ENCODE peak calls at places on chromosomes 4 and X, in nine cellular contexts. One of them, this sample, is unnamed.

GRCh38 chr4:111070390-111070789 is 447.5 kb upstream of the PITX2 start:
- DNase-seq in H9: no peak
- DNase-seq in GM23248: peak; percentile 53
- DNase-seq in neuronal stem cell: no peak
- DNase-seq in endodermal cell: no peak
- DNase-seq in IMR-90: no peak
- DNase-seq in K562: no peak
- DNase-seq in adipocyte: peak; percentile 2
- DNase-seq in DND-41: no peak
- DNase-seq in this sample: no peak

GRCh38 chr4:162061214-162061613 is 102.6 kb downstream of the FSTL5 start:
- DNase-seq in H9: peak; percentile 34
- DNase-seq in GM23248: no peak
- DNase-seq in neuronal stem cell: peak; percentile 32
- DNase-seq in endodermal cell: peak; percentile 63
- DNase-seq in IMR-90: no peak
- DNase-seq in K562: no peak
- DNase-seq in adipocyte: peak; percentile 38
- DNase-seq in DND-41: no peak
- DNase-seq in this sample: no peak

GRCh38 chr4:8703857-8704495 is 111.4 kb downstream of the CPZ start:
- DNase-seq in H9: peak; percentile 12
- DNase-seq in GM23248: no peak
- DNase-seq in neuronal stem cell: no peak
- DNase-seq in endodermal cell: peak; percentile 41
- DNase-seq in IMR-90: no peak
- DNase-seq in K562: no peak
- DNase-seq in adipocyte: no peak
- DNase-seq in DND-41: no peak
- DNase-seq in this sample: peak; percentile 21

GRCh38 chrX:113747274-113747973 is 836.5 kb upstream of the HTR2C start:
- DNase-seq in H9: no peak
- DNase-seq in GM23248: no peak
- DNase-seq in neuronal stem cell: no peak
- DNase-seq in endodermal cell: no peak
- DNase-seq in IMR-90: no peak
- DNase-seq in K562: no peak
- DNase-seq in adipocyte: no peak
- DNase-seq in DND-41: no peak
- DNase-seq in this sample: no peak

GRCh38 chr4:87853108-87853507 is 20.3 kb downstream of the MEPE start:
- DNase-seq in H9: no peak
- DNase-seq in GM23248: peak; percentile 64
- DNase-seq in neuronal stem cell: peak; percentile 17
- DNase-seq in endodermal cell: no peak
- DNase-seq in IMR-90: peak; percentile 51
- DNase-seq in K562: no peak
- DNase-seq in adipocyte: peak; percentile 81
- DNase-seq in DND-41: no peak
- DNase-seq in this sample: no peak

GRCh38 chr4:71066737-71067716 is 73.6 kb downstream of the DCK start:
- DNase-seq in H9: no peak
- DNase-seq in GM23248: no peak
- DNase-seq in neuronal stem cell: no peak
- DNase-seq in endodermal cell: no peak
- DNase-seq in IMR-90: no peak
- DNase-seq in K562: no peak
- DNase-seq in adipocyte: no peak
- DNase-seq in DND-41: no peak
- DNase-seq in this sample: no peak

GRCh38 chr4:158768577-158769174 is at the start of gene FNIP2:
- DNase-seq in H9: peak; percentile 78
- DNase-seq in GM23248: peak; percentile 91
- DNase-seq in neuronal stem cell: peak; percentile 64
- DNase-seq in endodermal cell: peak; percentile 89
- DNase-seq in IMR-90: peak; percentile 72
- DNase-seq in K562: peak; percentile 95
- DNase-seq in adipocyte: peak; percentile 93
- DNase-seq in DND-41: no peak
- DNase-seq in this sample: peak; percentile 94

GRCh38 chr4:70734168-70734954 is 12.6 kb downstream of the RUFY3 start:
- DNase-seq in H9: no peak
- DNase-seq in GM23248: peak; percentile 73
- DNase-seq in neuronal stem cell: no peak
- DNase-seq in endodermal cell: no peak
- DNase-seq in IMR-90: peak; percentile 55
- DNase-seq in K562: no peak
- DNase-seq in adipocyte: peak; percentile 56
- DNase-seq in DND-41: peak; percentile 79
- DNase-seq in this sample: no peak

GRCh38 chrX:45385767-45386166 is 185.1 kb upstream of the DIPK2B start:
- DNase-seq in H9: no peak
- DNase-seq in GM23248: peak; percentile 41
- DNase-seq in neuronal stem cell: no peak
- DNase-seq in endodermal cell: no peak
- DNase-seq in IMR-90: peak; percentile 45
- DNase-seq in K562: no peak
- DNase-seq in adipocyte: peak; percentile 31
- DNase-seq in DND-41: no peak
- DNase-seq in this sample: no peak

GRCh38 chr4:2806392-2807355 is 13.8 kb downstream of the SH3BP2 start:
- DNase-seq in H9: no peak
- DNase-seq in GM23248: peak; percentile 80
- DNase-seq in neuronal stem cell: no peak
- DNase-seq in endodermal cell: no peak
- DNase-seq in IMR-90: peak; percentile 55
- DNase-seq in K562: no peak
- DNase-seq in adipocyte: peak; percentile 84
- DNase-seq in DND-41: no peak
- DNase-seq in this sample: peak; percentile 90

GRCh38 chr4:78618426-78618825 is 66.9 kb downstream of the ANXA3 start:
- DNase-seq in H9: no peak
- DNase-seq in GM23248: peak; percentile 11
- DNase-seq in neuronal stem cell: no peak
- DNase-seq in endodermal cell: no peak
- DNase-seq in IMR-90: peak; percentile 28
- DNase-seq in K562: no peak
- DNase-seq in adipocyte: no peak
- DNase-seq in DND-41: no peak
- DNase-seq in this sample: no peak

GRCh38 chr4:173281420-173282333 is 52.5 kb downstream of the HMGB2 start:
- DNase-seq in H9: no peak
- DNase-seq in GM23248: no peak
- DNase-seq in neuronal stem cell: no peak
- DNase-seq in endodermal cell: no peak
- DNase-seq in IMR-90: no peak
- DNase-seq in K562: no peak
- DNase-seq in adipocyte: no peak
- DNase-seq in DND-41: peak; percentile 28
- DNase-seq in this sample: no peak

GRCh38 chr4:67713531-67714247 is 12.7 kb upstream of the UBA6 start:
- DNase-seq in H9: no peak
- DNase-seq in GM23248: peak; percentile 69
- DNase-seq in neuronal stem cell: no peak
- DNase-seq in endodermal cell: no peak
- DNase-seq in IMR-90: peak; percentile 79
- DNase-seq in K562: peak; percentile 47
- DNase-seq in adipocyte: peak; percentile 17
- DNase-seq in DND-41: no peak
- DNase-seq in this sample: no peak

GRCh38 chr4:1644906-1645657 is 39.0 kb downstream of the FAM53A start:
- DNase-seq in H9: no peak
- DNase-seq in GM23248: peak; percentile 50
- DNase-seq in neuronal stem cell: peak; percentile 20
- DNase-seq in endodermal cell: peak; percentile 69
- DNase-seq in IMR-90: no peak
- DNase-seq in K562: no peak
- DNase-seq in adipocyte: peak; percentile 42
- DNase-seq in DND-41: no peak
- DNase-seq in this sample: peak; percentile 73

GRCh38 chr4:75672461-75673026 is 667 bp downstream of the G3BP2 start:
- DNase-seq in H9: peak; percentile 58
- DNase-seq in GM23248: peak; percentile 79
- DNase-seq in neuronal stem cell: peak; percentile 29
- DNase-seq in endodermal cell: peak; percentile 84
- DNase-seq in IMR-90: peak; percentile 41
- DNase-seq in K562: peak; percentile 63
- DNase-seq in adipocyte: peak; percentile 80
- DNase-seq in DND-41: peak; percentile 80
- DNase-seq in this sample: peak; percentile 91

GRCh38 chr4:139957108-139957464 is 196.9 kb downstream of the MAML3 start:
- DNase-seq in H9: no peak
- DNase-seq in GM23248: no peak
- DNase-seq in neuronal stem cell: no peak
- DNase-seq in endodermal cell: no peak
- DNase-seq in IMR-90: no peak
- DNase-seq in K562: no peak
- DNase-seq in adipocyte: no peak
- DNase-seq in DND-41: no peak
- DNase-seq in this sample: no peak

GRCh38 chr4:139954512-139954911 is 199.5 kb downstream of the MAML3 start:
- DNase-seq in H9: no peak
- DNase-seq in GM23248: no peak
- DNase-seq in neuronal stem cell: no peak
- DNase-seq in endodermal cell: no peak
- DNase-seq in IMR-90: no peak
- DNase-seq in K562: no peak
- DNase-seq in adipocyte: no peak
- DNase-seq in DND-41: no peak
- DNase-seq in this sample: no peak

GRCh38 chr4:139957986-139958737 is 195.8 kb downstream of the MAML3 start:
- DNase-seq in H9: no peak
- DNase-seq in GM23248: no peak
- DNase-seq in neuronal stem cell: no peak
- DNase-seq in endodermal cell: no peak
- DNase-seq in IMR-90: no peak
- DNase-seq in K562: no peak
- DNase-seq in adipocyte: no peak
- DNase-seq in DND-41: no peak
- DNase-seq in this sample: no peak

GRCh38 chr4:139955600-139955999 is 198.4 kb downstream of the MAML3 start:
- DNase-seq in H9: no peak
- DNase-seq in GM23248: no peak
- DNase-seq in neuronal stem cell: no peak
- DNase-seq in endodermal cell: no peak
- DNase-seq in IMR-90: no peak
- DNase-seq in K562: no peak
- DNase-seq in adipocyte: no peak
- DNase-seq in DND-41: no peak
- DNase-seq in this sample: no peak

GRCh38 chr4:139956436-139957107 is 197.4 kb downstream of the MAML3 start:
- DNase-seq in H9: no peak
- DNase-seq in GM23248: no peak
- DNase-seq in neuronal stem cell: no peak
- DNase-seq in endodermal cell: no peak
- DNase-seq in IMR-90: no peak
- DNase-seq in K562: no peak
- DNase-seq in adipocyte: no peak
- DNase-seq in DND-41: no peak
- DNase-seq in this sample: no peak
- H3K9ac ChIP-seq in H9: no peak overlapping the region
- H3K9ac ChIP-seq in GM23248: no peak overlapping the region
- H3K9ac ChIP-seq in neuronal stem cell: no peak overlapping the region
- H3K9ac ChIP-seq in endodermal cell: no peak overlapping the region
- H3K9ac ChIP-seq in IMR-90: peak overlapping the region; percentile 44
- H3K9ac ChIP-seq in K562: no peak overlapping the region
- H3K9ac ChIP-seq in adipocyte: peak overlapping the region; percentile 41
- H3K9ac ChIP-seq in DND-41: no peak overlapping the region
- H3K9ac ChIP-seq in this sample: no peak overlapping the region

GRCh38 chrX:70422886-70423336 is at the start of gene GDPD2:
- DNase-seq in H9: peak; percentile 85
- DNase-seq in GM23248: no peak
- DNase-seq in neuronal stem cell: peak; percentile 73
- DNase-seq in endodermal cell: peak; percentile 90
- DNase-seq in IMR-90: no peak
- DNase-seq in K562: no peak
- DNase-seq in adipocyte: no peak
- DNase-seq in DND-41: no peak
- DNase-seq in this sample: no peak
- H3K9ac ChIP-seq in H9: no peak within 1 kb of the TSS
- H3K9ac ChIP-seq in GM23248: no peak within 1 kb of the TSS
- H3K9ac ChIP-seq in neuronal stem cell: no peak within 1 kb of the TSS
- H3K9ac ChIP-seq in endodermal cell: no peak within 1 kb of the TSS
- H3K9ac ChIP-seq in IMR-90: no peak within 1 kb of the TSS
- H3K9ac ChIP-seq in K562: no peak within 1 kb of the TSS
- H3K9ac ChIP-seq in adipocyte: no peak within 1 kb of the TSS
- H3K9ac ChIP-seq in DND-41: no peak within 1 kb of the TSS
- H3K9ac ChIP-seq in this sample: no peak within 1 kb of the TSS

GRCh38 chr4:151660676-151661075 is 100.1 kb downstream of the GATB start:
- DNase-seq in H9: no peak
- DNase-seq in GM23248: no peak
- DNase-seq in neuronal stem cell: no peak
- DNase-seq in endodermal cell: peak; percentile 24
- DNase-seq in IMR-90: no peak
- DNase-seq in K562: no peak
- DNase-seq in adipocyte: no peak
- DNase-seq in DND-41: no peak
- DNase-seq in this sample: no peak
- H3K9ac ChIP-seq in H9: no peak overlapping the region
- H3K9ac ChIP-seq in GM23248: no peak overlapping the region
- H3K9ac ChIP-seq in neuronal stem cell: no peak overlapping the region
- H3K9ac ChIP-seq in endodermal cell: no peak overlapping the region
- H3K9ac ChIP-seq in IMR-90: no peak overlapping the region
- H3K9ac ChIP-seq in K562: no peak overlapping the region
- H3K9ac ChIP-seq in adipocyte: no peak overlapping the region
- H3K9ac ChIP-seq in DND-41: no peak overlapping the region
- H3K9ac ChIP-seq in this sample: no peak overlapping the region

GRCh38 chr4:112702892-112703291 is 65.9 kb downstream of the LARP7 start:
- DNase-seq in H9: no peak
- DNase-seq in GM23248: peak; percentile 32
- DNase-seq in neuronal stem cell: no peak
- DNase-seq in endodermal cell: no peak
- DNase-seq in IMR-90: no peak
- DNase-seq in K562: no peak
- DNase-seq in adipocyte: no peak
- DNase-seq in DND-41: no peak
- DNase-seq in this sample: no peak

GRCh38 chr4:112704322-112704721 is 67.4 kb downstream of the LARP7 start:
- DNase-seq in H9: no peak
- DNase-seq in GM23248: no peak
- DNase-seq in neuronal stem cell: no peak
- DNase-seq in endodermal cell: peak; percentile 14
- DNase-seq in IMR-90: no peak
- DNase-seq in K562: no peak
- DNase-seq in adipocyte: no peak
- DNase-seq in DND-41: no peak
- DNase-seq in this sample: no peak

GRCh38 chr4:112708772-112709171 is 71.8 kb downstream of the LARP7 start:
- DNase-seq in H9: no peak
- DNase-seq in GM23248: no peak
- DNase-seq in neuronal stem cell: no peak
- DNase-seq in endodermal cell: no peak
- DNase-seq in IMR-90: no peak
- DNase-seq in K562: no peak
- DNase-seq in adipocyte: no peak
- DNase-seq in DND-41: no peak
- DNase-seq in this sample: no peak

GRCh38 chr4:112706840-112707207 is 69.9 kb downstream of the LARP7 start:
- DNase-seq in H9: no peak
- DNase-seq in GM23248: no peak
- DNase-seq in neuronal stem cell: no peak
- DNase-seq in endodermal cell: no peak
- DNase-seq in IMR-90: no peak
- DNase-seq in K562: no peak
- DNase-seq in adipocyte: no peak
- DNase-seq in DND-41: no peak
- DNase-seq in this sample: no peak

GRCh38 chr4:112704991-112705845 is 68.3 kb downstream of the LARP7 start:
- DNase-seq in H9: peak; percentile 51
- DNase-seq in GM23248: peak; percentile 82
- DNase-seq in neuronal stem cell: peak; percentile 35
- DNase-seq in endodermal cell: peak; percentile 70
- DNase-seq in IMR-90: peak; percentile 58
- DNase-seq in K562: no peak
- DNase-seq in adipocyte: peak; percentile 86
- DNase-seq in DND-41: no peak
- DNase-seq in this sample: no peak
- H3K9ac ChIP-seq in H9: peak overlapping the region; percentile 91
- H3K9ac ChIP-seq in GM23248: no peak overlapping the region
- H3K9ac ChIP-seq in neuronal stem cell: no peak overlapping the region
- H3K9ac ChIP-seq in endodermal cell: peak overlapping the region; percentile 90
- H3K9ac ChIP-seq in IMR-90: no peak overlapping the region
- H3K9ac ChIP-seq in K562: no peak overlapping the region
- H3K9ac ChIP-seq in adipocyte: no peak overlapping the region
- H3K9ac ChIP-seq in DND-41: no peak overlapping the region
- H3K9ac ChIP-seq in this sample: no peak overlapping the region